ENCODE peak calls at places on chromosomes 3 and 15, in five cellular contexts. W is AG04450, I is adipocyte, N is kidney epithelial cell, T is thoracic aorta. Q is an unnamed sample.

GRCh38 chr15:57555270-57555669 is 36.4 kb upstream of the MYZAP start:
- DNase-seq in N (no peak), T (no peak), W (no peak), I (peak), Q (peak)

GRCh38 chr3:3893590-3893989 is 94.4 kb downstream of the LRRN1 start:
- DNase-seq in N (no peak), W (no peak), T (no peak), I (no peak), Q (no peak)

GRCh38 chr3:12962292-12962691 is 110.9 kb downstream of the IQSEC1 start:
- DNase-seq in I (no peak), W (no peak), T (no peak), N (no peak), Q (no peak)

GRCh38 chr3:95177096-95177495 is 1114.2 kb downstream of the NSUN3 start:
- DNase-seq in N (no peak), I (no peak), W (no peak), T (no peak), Q (no peak)

GRCh38 chr3:130354430-130354829 is 9.0 kb downstream of the COL6A5 start:
- DNase-seq in I (no peak), W (no peak), N (no peak), T (no peak), Q (no peak)

GRCh38 chr3:179450321-179450720 is 949 bp downstream of the GNB4 start:
- DNase-seq in W (no peak), N (no peak), T (no peak), I (peak), Q (no peak)

GRCh38 chr3:159798951-159799350 is 189.7 kb upstream of the IL12A start:
- DNase-seq in T (no peak), W (peak), N (peak), I (peak), Q (no peak)

GRCh38 chr15:74619916-74620635 is 4.4 kb downstream of the CLK3 start:
- DNase-seq in W (no peak), T (no peak), N (no peak), I (no peak), Q (no peak)

GRCh38 chr3:57007513-57008415 is 52.7 kb upstream of the SPATA12 start:
- DNase-seq in I (peak), T (peak), W (peak), N (peak), Q (peak)
- H3K4me3 ChIP-seq in I (peak), T (peak), W (peak), N (no peak), Q (no peak)

DNA sequence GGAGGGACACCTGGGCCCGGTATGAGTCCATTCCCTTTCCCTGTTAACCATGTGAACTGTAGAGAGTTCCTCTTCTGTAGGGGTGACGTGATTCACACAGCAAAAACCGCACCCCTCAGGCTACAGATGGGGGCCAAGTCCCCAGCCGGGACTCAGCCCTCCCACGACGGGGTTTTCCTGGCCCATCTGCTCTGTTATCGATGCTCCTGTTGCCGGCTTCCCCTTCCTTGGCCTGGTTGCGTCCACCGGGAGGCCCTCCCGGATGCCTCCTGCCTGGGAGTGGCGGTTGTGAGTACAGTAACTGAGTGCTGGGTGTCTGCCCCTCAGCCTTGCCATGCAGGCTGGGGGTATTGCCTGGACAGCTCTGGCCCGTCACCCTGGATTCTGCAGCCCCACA is 792 bp upstream of the PLXNA1 start:
- DNase-seq in N (no peak), W (no peak), I (no peak), T (no peak), Q (no peak)
- H3K4me3 ChIP-seq in N (peak), W (peak), I (peak), T (peak), Q (peak)

DNA sequence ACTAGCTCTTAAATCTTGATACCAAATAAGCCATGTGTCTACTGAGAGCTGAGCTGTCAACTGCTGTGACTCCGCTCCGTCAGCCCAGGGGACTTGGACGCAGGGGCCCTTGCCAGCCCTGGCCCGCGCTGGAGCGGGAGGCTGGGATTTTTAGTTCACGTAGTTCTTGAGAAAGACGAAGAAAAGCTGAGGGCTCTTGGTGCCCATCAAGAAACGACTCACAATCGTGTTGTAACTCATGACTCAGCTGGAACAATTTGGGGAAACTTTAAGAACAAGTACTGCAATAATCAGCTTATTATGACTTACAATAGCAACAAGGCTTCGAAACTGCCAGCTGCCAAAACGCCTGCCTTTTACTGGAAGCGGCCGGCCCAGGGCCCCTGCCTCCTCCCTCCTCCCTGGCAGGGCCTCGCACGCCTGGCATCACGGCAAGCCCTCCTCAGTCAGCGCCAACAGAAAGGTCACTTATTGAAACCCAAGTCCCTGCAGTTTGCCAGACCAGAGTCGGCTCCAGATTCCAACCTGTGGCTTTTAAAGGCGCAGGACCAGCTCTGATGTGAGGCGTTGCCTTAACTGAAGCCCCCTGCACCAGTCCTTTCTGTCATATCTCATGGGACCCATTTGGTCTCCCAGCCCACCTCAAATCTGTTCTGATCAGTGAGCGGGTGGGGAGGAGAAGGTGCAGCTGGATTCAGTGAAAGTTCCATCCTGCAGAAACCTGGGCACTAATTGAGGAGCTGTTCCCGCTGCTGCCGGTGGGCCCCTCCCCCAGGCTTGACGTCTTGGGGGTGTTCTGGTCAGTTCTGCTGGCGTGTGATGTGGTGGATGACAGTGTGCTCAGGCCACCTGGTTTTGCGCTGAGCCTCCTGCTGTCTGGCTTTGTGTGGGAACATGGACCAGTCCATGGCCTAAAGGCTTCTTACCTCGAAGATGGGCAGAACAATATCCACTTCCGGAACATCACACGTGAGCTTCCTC is 60.1 kb downstream of the RGMA start:
- DNase-seq in N (peak), W (peak), I (peak), T (peak), Q (peak)
- H3K4me3 ChIP-seq in N (no peak), W (no peak), I (peak), T (peak), Q (no peak)

GRCh38 chr3:71303627-71304260 is 279.8 kb downstream of the FOXP1 start:
- DNase-seq in T (no peak), N (no peak), I (no peak), W (no peak), Q (no peak)
- H3K4me3 ChIP-seq in T (peak), N (no peak), I (no peak), W (no peak), Q (no peak)

DNA sequence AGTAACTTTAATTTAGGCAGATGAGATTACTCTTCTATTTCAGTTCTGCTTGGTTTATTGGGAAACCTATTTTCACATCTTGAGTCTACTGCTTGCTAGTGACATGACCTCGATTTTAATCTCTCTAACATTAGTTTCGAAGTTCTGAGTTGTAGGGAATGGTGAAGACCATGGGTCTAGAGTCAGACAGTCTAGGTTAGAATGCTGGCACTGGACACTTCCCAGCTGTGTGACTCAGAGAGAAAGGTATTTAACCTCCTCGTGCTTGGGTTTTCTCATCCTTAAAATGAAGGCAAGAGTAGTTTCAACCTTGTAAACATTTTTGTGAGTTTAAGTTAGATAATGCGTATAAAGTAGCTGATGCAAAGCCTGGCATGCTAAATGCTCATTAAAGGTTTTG is 422.1 kb downstream of the GRM7 start:
- DNase-seq in I (no peak), N (peak), T (no peak), W (no peak), Q (no peak)
- H3K4me3 ChIP-seq in I (no peak), N (no peak), T (no peak), W (no peak), Q (no peak)

GRCh38 chr15:90677807-90678790 is 39.0 kb upstream of the BLM start:
- DNase-seq in N (no peak), W (no peak), I (no peak), T (no peak), Q (no peak)
- H3K4me3 ChIP-seq in N (no peak), W (no peak), I (no peak), T (no peak), Q (no peak)

GRCh38 chr3:42501681-42502428 is 588 bp upstream of the VIPR1 start:
- DNase-seq in W (no peak), T (no peak), N (no peak), I (peak), Q (no peak)
- H3K4me3 ChIP-seq in W (no peak), T (peak), N (peak), I (peak), Q (peak)

GRCh38 chr3:116863842-116864626 is 154.5 kb downstream of the TUSC7 start:
- DNase-seq in N (peak), T (no peak), I (peak), W (peak), Q (peak)

GRCh38 chr3:116863270-116863770 is 153.7 kb downstream of the TUSC7 start:
- DNase-seq in T (no peak), I (no peak), N (no peak), W (no peak), Q (no peak)

DNA sequence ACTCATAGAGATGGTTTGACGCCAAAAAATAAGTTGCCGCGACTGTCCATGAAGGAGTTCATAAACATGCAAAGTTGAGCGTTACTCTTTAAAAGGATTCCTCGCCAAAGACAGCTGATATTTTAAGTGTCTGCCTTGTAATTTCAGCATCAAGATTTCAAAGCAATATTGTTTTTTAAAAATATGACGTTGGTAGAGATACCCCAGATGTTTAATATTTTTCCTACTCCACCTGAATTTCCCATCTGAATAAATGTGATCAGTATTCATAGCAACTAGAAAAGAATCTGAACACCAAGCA is 155.0 kb downstream of the TUSC7 start:
- DNase-seq in I (no peak), N (no peak), T (no peak), W (no peak), Q (no peak)
- H3K4me3 ChIP-seq in I (peak), N (no peak), T (peak), W (peak), Q (no peak)

GRCh38 chr15:77632760-77633133 is at the start of gene LINGO1:
- DNase-seq in I (peak), W (no peak), N (no peak), T (no peak), Q (no peak)
- H3K4me3 ChIP-seq in I (peak), W (peak), N (peak), T (peak), Q (peak)

DNA sequence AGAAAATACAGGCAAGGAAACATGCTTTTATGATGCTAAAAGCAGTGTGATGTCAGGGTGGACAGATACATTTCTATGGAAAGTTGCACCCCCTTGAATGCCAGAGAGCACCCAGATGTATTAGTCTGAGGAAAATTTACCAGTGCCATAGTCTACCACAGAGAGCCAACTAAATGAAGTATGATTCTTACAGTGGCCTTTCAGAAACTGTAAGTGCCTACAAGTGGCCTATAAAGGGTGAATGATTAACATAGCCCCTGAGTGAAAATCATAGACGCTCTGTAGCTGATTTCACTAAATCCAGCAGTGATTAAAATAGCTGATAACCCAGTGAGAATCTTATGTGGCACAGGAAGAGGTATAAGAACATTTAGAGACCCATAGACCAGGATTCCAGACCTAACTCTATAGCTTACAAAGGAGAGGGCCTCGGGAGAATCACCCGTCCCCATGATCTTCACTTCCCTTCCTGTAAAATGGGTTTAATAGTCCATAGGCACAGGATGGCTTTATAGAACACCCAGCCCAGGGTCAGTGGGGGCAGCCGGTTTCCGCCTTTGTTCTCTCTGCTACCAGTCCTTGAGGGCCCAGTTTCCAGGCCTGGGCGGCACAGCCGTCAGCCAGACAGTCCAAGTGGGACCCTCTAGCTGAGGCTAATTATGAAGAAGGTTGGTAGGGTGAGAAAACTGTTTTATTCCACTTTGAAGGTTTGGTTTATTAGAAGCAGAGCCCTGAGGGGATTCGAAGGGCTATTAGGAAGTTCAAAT is 35.5 kb upstream of the CACNA2D3 start:
- DNase-seq in W (no peak), N (no peak), I (no peak), T (no peak), Q (no peak)
- H3K4me3 ChIP-seq in W (no peak), N (no peak), I (no peak), T (no peak), Q (no peak)